ENCODE peak calls at places on chromosomes 7 and 10, in ten cellular contexts. R is DMS53; I is Calu3; G is Right ventricle myocardium superior; D is GM03348; X is neural crest cell; B is CD4-positive, alpha-beta memory T cell; L is RPMI8226; C is kidney epithelial cell; N is KBM-7. U is an unnamed sample.

GRCh38 chr10:71547841-71548493 is 151.2 kb downstream of the CDH23 start:
- DNase-seq in R (no peak), I (no peak), G (peak; percentile 83), D (no peak), X (no peak), B (no peak), L (no peak), C (no peak), N (no peak), U (peak; percentile 75)

GRCh38 chr7:151883872-151884271 is 7.0 kb upstream of the PRKAG2 start:
- DNase-seq in R (no peak), I (no peak), G (no peak), D (no peak), X (no peak), B (no peak), L (no peak), C (no peak), N (no peak), U (no peak)

GRCh38 chr7:64612452-64612851 is 49.6 kb upstream of the ZNF680 start:
- DNase-seq in R (no peak), I (no peak), G (no peak), D (no peak), X (no peak), B (no peak), L (no peak), C (no peak), N (no peak), U (no peak)

GRCh38 chr7:28524978-28525377 is 112.7 kb downstream of the CREB5 start:
- DNase-seq in R (no peak), I (no peak), G (no peak), D (no peak), X (no peak), B (no peak), L (no peak), C (no peak), N (no peak), U (no peak)

GRCh38 chr10:104300002-104300735 is 31.2 kb downstream of the GSTO2 start:
- DNase-seq in R (peak; percentile 40), I (no peak), G (no peak), D (peak; percentile 62), X (no peak), B (no peak), L (no peak), C (no peak), N (no peak), U (no peak)

GRCh38 chr7:142796501-142797341 is 26.0 kb downstream of the PRSS2 start:
- DNase-seq in R (no peak), I (no peak), G (no peak), D (peak; percentile 16), X (no peak), B (peak; percentile 47), L (no peak), C (no peak), N (no peak), U (no peak)

GRCh38 chr7:84302949-84303348 is 108.4 kb upstream of the SEMA3A start:
- DNase-seq in R (no peak), I (peak; percentile 6), G (no peak), D (no peak), X (no peak), B (no peak), L (no peak), C (no peak), N (no peak), U (no peak)

GRCh38 chr10:23171232-23171876 is 20.8 kb upstream of the PTF1A start:
- DNase-seq in R (no peak), I (no peak), G (no peak), D (peak; percentile 60), X (peak; percentile 56), B (no peak), L (peak; percentile 44), C (no peak), N (peak; percentile 10), U (no peak)

GRCh38 chr7:84271550-84271949 is 77.0 kb upstream of the SEMA3A start:
- DNase-seq in R (peak; percentile 13), I (no peak), G (no peak), D (peak; percentile 7), X (no peak), B (no peak), L (peak; percentile 23), C (peak; percentile 29), N (no peak), U (no peak)